ENCODE peak calls at places on chromosomes 11 and 22, in seven cellular contexts. J is activated T-cell treated with anti-CD3 and anti-CD28 coated beads, Interleukin-2, amount 50 U/mL, for 72 hours; O is activated CD4-positive, CD25-positive, alpha-beta regulatory T cell; T is activated naive CD4-positive, alpha-beta T cell treated with anti-CD3 and anti-CD28 coated beads for 36 hours; E is NCI-H2227 treated with DMSO at 0.1 percent for 48 hours; V is psoas muscle; G is GM12891. M is an unnamed sample.

GRCh38 chr11:106493751-106494150 is 416.3 kb downstream of the AASDHPPT start:
- DNase-seq in J (no peak), O (no peak), T (no peak), E (no peak), V (no peak), G (no peak), M (no peak)

GRCh38 chr11:63521896-63522295 is 14.7 kb upstream of the PLAAT4 start:
- DNase-seq in J (no peak), O (no peak), T (no peak), E (no peak), V (no peak), G (no peak), M (no peak)

GRCh38 chr11:119356349-119357031 is 10.0 kb upstream of the MFRP start:
- DNase-seq in J (peak), O (peak), T (peak), E (no peak), V (peak), G (peak), M (no peak)

GRCh38 chr11:85694385-85694980 is 8.5 kb upstream of the CCDC89 start:
- DNase-seq in J (peak), O (no peak), T (peak), E (peak), V (no peak), G (no peak), M (no peak)

GRCh38 chr11:66950113-66950535 is 8.1 kb downstream of the PC start:
- DNase-seq in J (peak), O (no peak), T (peak), E (no peak), V (peak), G (no peak), M (peak)

GRCh38 chr22:42808516-42808915 is 48.6 kb downstream of the ARFGAP3 start:
- DNase-seq in J (no peak), O (no peak), T (no peak), E (no peak), V (no peak), G (no peak), M (no peak)

GRCh38 chr22:28029201-28029948 is 110.3 kb upstream of the PITPNB start:
- DNase-seq in J (no peak), O (no peak), T (no peak), E (no peak), V (peak), G (no peak), M (no peak)

GRCh38 chr11:132982769-132983168 is 549.5 kb downstream of the OPCML start:
- DNase-seq in J (no peak), O (no peak), T (no peak), E (no peak), V (no peak), G (no peak), M (no peak)

GRCh38 chr11:116420770-116421528 is 351.8 kb downstream of the BUD13 start:
- DNase-seq in J (no peak), O (no peak), T (no peak), E (no peak), V (no peak), G (no peak), M (no peak)

GRCh38 chr11:88482871-88483301 is 145.3 kb upstream of the CTSC start:
- DNase-seq in J (no peak), O (no peak), T (no peak), E (no peak), V (no peak), G (no peak), M (no peak)

GRCh38 chr22:26768986-26769385 is 111.6 kb downstream of the MIAT start:
- DNase-seq in J (no peak), O (no peak), T (no peak), E (no peak), V (no peak), G (no peak), M (no peak)

M was measured in 8988T.